ENCODE peak calls at places on chromosomes 3 and 15, in seven cellular contexts. One of them, this sample, is unnamed.

GRCh38 chr15:43463542-43463941 is 29.4 kb downstream of the TP53BP1 start:
- DNase-seq in colonic mucosa: no peak
- DNase-seq in neural crest cell: no peak
- DNase-seq in adrenal gland: peak; percentile 17
- DNase-seq in WTC11: no peak
- DNase-seq in ovary: no peak
- DNase-seq in fibroblast of lung: peak; percentile 51
- DNase-seq in this sample: no peak

GRCh38 chr3:152400912-152401311 is 132.2 kb downstream of the MBNL1 start:
- DNase-seq in WTC11: no peak
- DNase-seq in neural crest cell: no peak
- DNase-seq in colonic mucosa: no peak
- DNase-seq in adrenal gland: no peak
- DNase-seq in fibroblast of lung: peak; percentile 57
- DNase-seq in ovary: no peak
- DNase-seq in this sample: no peak

GRCh38 chr15:53038542-53038941 is 248.4 kb upstream of the ONECUT1 start:
- DNase-seq in WTC11: no peak
- DNase-seq in colonic mucosa: no peak
- DNase-seq in ovary: no peak
- DNase-seq in adrenal gland: no peak
- DNase-seq in neural crest cell: no peak
- DNase-seq in fibroblast of lung: no peak
- DNase-seq in this sample: peak; percentile 4

GRCh38 chr3:184540777-184541681 is 20.6 kb upstream of the EPHB3 start:
- DNase-seq in ovary: peak; percentile 54
- DNase-seq in adrenal gland: peak; percentile 70
- DNase-seq in fibroblast of lung: peak; percentile 30
- DNase-seq in colonic mucosa: peak; percentile 94
- DNase-seq in neural crest cell: no peak
- DNase-seq in WTC11: peak; percentile 95
- DNase-seq in this sample: peak; percentile 79

GRCh38 chr15:41881925-41882688 is 11.7 kb downstream of the SPTBN5 start:
- DNase-seq in adrenal gland: no peak
- DNase-seq in ovary: peak; percentile 59
- DNase-seq in colonic mucosa: peak; percentile 45
- DNase-seq in WTC11: peak; percentile 61
- DNase-seq in fibroblast of lung: no peak
- DNase-seq in neural crest cell: no peak
- DNase-seq in this sample: peak; percentile 54

GRCh38 chr3:107441617-107442016 is 64.4 kb downstream of the CCDC54 start:
- DNase-seq in WTC11: peak; percentile 18
- DNase-seq in neural crest cell: no peak
- DNase-seq in fibroblast of lung: no peak
- DNase-seq in ovary: no peak
- DNase-seq in colonic mucosa: no peak
- DNase-seq in adrenal gland: no peak
- DNase-seq in this sample: no peak

GRCh38 chr3:46994801-46995731 is 15.6 kb downstream of the NBEAL2 start:
- DNase-seq in adrenal gland: no peak
- DNase-seq in neural crest cell: no peak
- DNase-seq in fibroblast of lung: no peak
- DNase-seq in WTC11: no peak
- DNase-seq in ovary: no peak
- DNase-seq in colonic mucosa: no peak
- DNase-seq in this sample: no peak

GRCh38 chr3:122642935-122643334 is 37.7 kb upstream of the PARP14 start:
- DNase-seq in neural crest cell: no peak
- DNase-seq in colonic mucosa: no peak
- DNase-seq in WTC11: no peak
- DNase-seq in ovary: no peak
- DNase-seq in adrenal gland: no peak
- DNase-seq in fibroblast of lung: no peak
- DNase-seq in this sample: no peak

GRCh38 chr3:184688872-184689271 is 23.0 kb downstream of the MAGEF1 start:
- DNase-seq in neural crest cell: no peak
- DNase-seq in colonic mucosa: no peak
- DNase-seq in WTC11: no peak
- DNase-seq in ovary: no peak
- DNase-seq in adrenal gland: no peak
- DNase-seq in fibroblast of lung: no peak
- DNase-seq in this sample: no peak

GRCh38 chr15:65832549-65833364 is 36.5 kb upstream of the RAB11A start:
- DNase-seq in neural crest cell: no peak
- DNase-seq in colonic mucosa: peak; percentile 88
- DNase-seq in WTC11: peak; percentile 71
- DNase-seq in ovary: peak; percentile 78
- DNase-seq in fibroblast of lung: peak; percentile 88
- DNase-seq in adrenal gland: peak; percentile 92
- DNase-seq in this sample: peak; percentile 45

GRCh38 chr3:64138046-64138445 is 87.2 kb downstream of the PRICKLE2 start:
- DNase-seq in neural crest cell: no peak
- DNase-seq in fibroblast of lung: no peak
- DNase-seq in ovary: no peak
- DNase-seq in adrenal gland: no peak
- DNase-seq in colonic mucosa: no peak
- DNase-seq in WTC11: no peak
- DNase-seq in this sample: no peak

GRCh38 chr3:20673866-20674265 is 487.9 kb upstream of the SGO1 start:
- DNase-seq in ovary: no peak
- DNase-seq in colonic mucosa: no peak
- DNase-seq in adrenal gland: no peak
- DNase-seq in fibroblast of lung: no peak
- DNase-seq in WTC11: no peak
- DNase-seq in neural crest cell: no peak
- DNase-seq in this sample: no peak

GRCh38 chr3:189967254-189967865 is 153.3 kb downstream of the P3H2 start:
- DNase-seq in WTC11: no peak
- DNase-seq in ovary: no peak
- DNase-seq in neural crest cell: peak; percentile 42
- DNase-seq in fibroblast of lung: peak; percentile 69
- DNase-seq in colonic mucosa: peak; percentile 49
- DNase-seq in adrenal gland: peak; percentile 50
- DNase-seq in this sample: peak; percentile 30

GRCh38 chr15:33154366-33155166 is 39.9 kb downstream of the FMN1 start:
- DNase-seq in colonic mucosa: no peak
- DNase-seq in ovary: no peak
- DNase-seq in adrenal gland: peak; percentile 57
- DNase-seq in WTC11: no peak
- DNase-seq in neural crest cell: no peak
- DNase-seq in fibroblast of lung: peak; percentile 87
- DNase-seq in this sample: no peak

GRCh38 chr3:30356901-30357753 is 249.3 kb upstream of the TGFBR2 start:
- DNase-seq in colonic mucosa: no peak
- DNase-seq in fibroblast of lung: no peak
- DNase-seq in ovary: no peak
- DNase-seq in adrenal gland: no peak
- DNase-seq in neural crest cell: no peak
- DNase-seq in WTC11: no peak
- DNase-seq in this sample: no peak

GRCh38 chr3:108494862-108495531 is 15.4 kb downstream of the MYH15 start:
- DNase-seq in adrenal gland: no peak
- DNase-seq in ovary: no peak
- DNase-seq in WTC11: no peak
- DNase-seq in colonic mucosa: no peak
- DNase-seq in neural crest cell: no peak
- DNase-seq in fibroblast of lung: no peak
- DNase-seq in this sample: no peak

GRCh38 chr3:108489776-108490175 is 20.6 kb downstream of the MYH15 start:
- DNase-seq in adrenal gland: peak; percentile 47
- DNase-seq in WTC11: peak; percentile 18
- DNase-seq in fibroblast of lung: peak; percentile 61
- DNase-seq in ovary: no peak
- DNase-seq in neural crest cell: peak; percentile 16
- DNase-seq in colonic mucosa: peak; percentile 35
- DNase-seq in this sample: peak; percentile 32

GRCh38 chr3:108497271-108497670 is 13.1 kb downstream of the MYH15 start:
- DNase-seq in fibroblast of lung: no peak
- DNase-seq in neural crest cell: no peak
- DNase-seq in ovary: no peak
- DNase-seq in adrenal gland: no peak
- DNase-seq in WTC11: no peak
- DNase-seq in colonic mucosa: no peak
- DNase-seq in this sample: no peak

GRCh38 chr3:108495717-108496116 is 14.7 kb downstream of the MYH15 start:
- DNase-seq in WTC11: no peak
- DNase-seq in ovary: no peak
- DNase-seq in neural crest cell: no peak
- DNase-seq in fibroblast of lung: peak; percentile 29
- DNase-seq in colonic mucosa: no peak
- DNase-seq in adrenal gland: no peak
- DNase-seq in this sample: no peak

DNA sequence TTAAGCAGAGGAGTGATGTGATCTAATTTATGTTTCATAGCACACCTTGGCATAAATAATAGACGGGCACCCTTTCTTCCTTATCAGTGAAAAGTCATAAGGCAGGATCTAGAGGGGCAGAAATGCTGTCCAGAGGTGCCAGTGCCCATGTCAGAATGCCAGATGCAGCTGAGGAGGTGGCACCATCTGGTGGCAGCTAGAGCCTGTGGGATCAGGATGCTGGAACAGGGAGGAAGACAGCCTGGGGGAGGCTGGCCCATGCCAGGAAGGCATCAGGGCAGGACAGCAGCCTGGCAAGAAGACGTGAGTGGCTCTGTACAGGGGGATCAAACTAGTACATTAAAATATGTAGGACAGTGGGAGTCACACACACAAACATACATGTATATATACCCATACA is 16.5 kb downstream of the MYH15 start:
- DNase-seq in ovary: no peak
- DNase-seq in fibroblast of lung: no peak
- DNase-seq in neural crest cell: no peak
- DNase-seq in WTC11: peak; percentile 16
- DNase-seq in colonic mucosa: peak; percentile 32
- DNase-seq in adrenal gland: peak; percentile 11
- DNase-seq in this sample: no peak
- TF ChIP-seq CTCF in ovary: no peak
- TF ChIP-seq CTCF in fibroblast of lung: no peak
- TF ChIP-seq CTCF in neural crest cell: no peak
- TF ChIP-seq CTCF in WTC11: no peak
- TF ChIP-seq CTCF in colonic mucosa: no peak
- TF ChIP-seq CTCF in adrenal gland: no peak
- TF ChIP-seq CTCF in this sample: no peak

GRCh38 chr3:139433089-139433488 is 43.2 kb downstream of the RBP2 start:
- DNase-seq in fibroblast of lung: no peak
- DNase-seq in colonic mucosa: no peak
- DNase-seq in ovary: no peak
- DNase-seq in neural crest cell: no peak
- DNase-seq in WTC11: no peak
- DNase-seq in adrenal gland: no peak
- DNase-seq in this sample: no peak

GRCh38 chr3:139439278-139439677 is 37.0 kb downstream of the RBP2 start:
- DNase-seq in WTC11: no peak
- DNase-seq in adrenal gland: no peak
- DNase-seq in neural crest cell: no peak
- DNase-seq in fibroblast of lung: no peak
- DNase-seq in ovary: no peak
- DNase-seq in colonic mucosa: no peak
- DNase-seq in this sample: no peak

GRCh38 chr3:139430467-139430866 is 41.0 kb upstream of the COPB2 start:
- DNase-seq in ovary: no peak
- DNase-seq in WTC11: no peak
- DNase-seq in adrenal gland: no peak
- DNase-seq in colonic mucosa: no peak
- DNase-seq in fibroblast of lung: no peak
- DNase-seq in neural crest cell: no peak
- DNase-seq in this sample: peak; percentile 22

DNA sequence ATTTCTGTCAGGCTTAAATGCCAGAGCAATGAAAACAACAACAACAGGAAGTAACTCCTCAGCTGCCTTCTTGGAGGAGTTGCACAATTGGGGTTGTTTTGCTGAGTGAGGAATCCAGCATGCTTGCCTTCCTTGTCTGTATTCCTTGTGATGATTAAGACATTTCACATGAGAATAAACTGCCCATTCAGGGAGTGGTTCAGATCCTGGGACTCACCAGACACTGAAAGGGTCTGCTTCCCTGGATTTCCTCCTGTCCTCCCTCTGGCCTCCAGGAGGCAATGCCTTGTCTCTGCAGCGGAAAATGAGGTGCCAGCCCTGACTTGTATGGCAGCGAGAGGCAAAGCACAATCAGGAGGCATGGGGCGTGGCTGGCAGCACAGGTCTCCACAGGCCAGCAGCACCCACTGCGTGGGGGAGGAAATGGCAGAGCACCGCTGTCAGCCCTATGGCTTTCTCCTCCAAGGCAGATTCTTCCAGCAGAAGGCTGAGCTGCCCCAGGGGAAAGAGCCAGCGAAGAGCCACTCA is 41.5 kb downstream of the RBP2 start:
- DNase-seq in colonic mucosa: no peak
- DNase-seq in fibroblast of lung: peak; percentile 36
- DNase-seq in adrenal gland: peak; percentile 34
- DNase-seq in neural crest cell: no peak
- DNase-seq in ovary: no peak
- DNase-seq in WTC11: no peak
- DNase-seq in this sample: no peak
- TF ChIP-seq CTCF in colonic mucosa: no peak
- TF ChIP-seq CTCF in fibroblast of lung: no peak
- TF ChIP-seq CTCF in adrenal gland: no peak
- TF ChIP-seq CTCF in neural crest cell: no peak
- TF ChIP-seq CTCF in ovary: no peak
- TF ChIP-seq CTCF in WTC11: no peak
- TF ChIP-seq CTCF in this sample: no peak

GRCh38 chr3:128620268-128620691 is 30.3 kb downstream of the RPN1 start:
- DNase-seq in WTC11: no peak
- DNase-seq in adrenal gland: no peak
- DNase-seq in ovary: no peak
- DNase-seq in colonic mucosa: no peak
- DNase-seq in fibroblast of lung: no peak
- DNase-seq in neural crest cell: no peak
- DNase-seq in this sample: no peak
- TF ChIP-seq CTCF in WTC11: no peak
- TF ChIP-seq CTCF in adrenal gland: no peak
- TF ChIP-seq CTCF in ovary: no peak
- TF ChIP-seq CTCF in colonic mucosa: no peak
- TF ChIP-seq CTCF in fibroblast of lung: no peak
- TF ChIP-seq CTCF in neural crest cell: no peak
- TF ChIP-seq CTCF in this sample: no peak

GRCh38 chr3:13670292-13670691 is 121.4 kb downstream of the FBLN2 start:
- DNase-seq in ovary: no peak
- DNase-seq in adrenal gland: no peak
- DNase-seq in fibroblast of lung: no peak
- DNase-seq in neural crest cell: no peak
- DNase-seq in WTC11: no peak
- DNase-seq in colonic mucosa: no peak
- DNase-seq in this sample: no peak

GRCh38 chr3:13674538-13675185 is 125.7 kb downstream of the FBLN2 start:
- DNase-seq in neural crest cell: no peak
- DNase-seq in WTC11: no peak
- DNase-seq in fibroblast of lung: no peak
- DNase-seq in colonic mucosa: no peak
- DNase-seq in ovary: no peak
- DNase-seq in adrenal gland: no peak
- DNase-seq in this sample: no peak

GRCh38 chr3:13671536-13672233 is 122.8 kb downstream of the FBLN2 start:
- DNase-seq in colonic mucosa: no peak
- DNase-seq in ovary: no peak
- DNase-seq in adrenal gland: no peak
- DNase-seq in neural crest cell: no peak
- DNase-seq in fibroblast of lung: no peak
- DNase-seq in WTC11: no peak
- DNase-seq in this sample: no peak

GRCh38 chr3:13676618-13677017 is 127.7 kb downstream of the FBLN2 start:
- DNase-seq in neural crest cell: no peak
- DNase-seq in colonic mucosa: no peak
- DNase-seq in ovary: no peak
- DNase-seq in WTC11: no peak
- DNase-seq in fibroblast of lung: no peak
- DNase-seq in adrenal gland: no peak
- DNase-seq in this sample: no peak

GRCh38 chr3:13673207-13673606 is 124.3 kb downstream of the FBLN2 start:
- DNase-seq in colonic mucosa: no peak
- DNase-seq in ovary: no peak
- DNase-seq in fibroblast of lung: no peak
- DNase-seq in WTC11: no peak
- DNase-seq in neural crest cell: no peak
- DNase-seq in adrenal gland: no peak
- DNase-seq in this sample: no peak
- TF ChIP-seq CTCF in colonic mucosa: no peak
- TF ChIP-seq CTCF in ovary: no peak
- TF ChIP-seq CTCF in fibroblast of lung: no peak
- TF ChIP-seq CTCF in WTC11: peak; percentile 27
- TF ChIP-seq CTCF in neural crest cell: peak; percentile 56
- TF ChIP-seq CTCF in adrenal gland: no peak
- TF ChIP-seq CTCF in this sample: no peak

This sample was measured in nephron progenitor cell.